ENCODE peak calls at places on chromosomes 11 and 22, in seven cellular contexts. C is IMR-90, V is OCI-LY7, J is NCI-H460, G is brain microvascular endothelial cell, A is LoVo, H is fibroblast of lung. W is an unnamed sample.

GRCh38 chr22:20138417-20138738 is 6.8 kb downstream of the ZDHHC8 start:
- DNase-seq in J (no peak), G (no peak), V (no peak), C (no peak), H (no peak), A (no peak), W (no peak)

GRCh38 chr22:42700901-42701300 is 19.8 kb downstream of the A4GALT start:
- DNase-seq in J (no peak), H (no peak), C (no peak), V (no peak), A (no peak), G (no peak), W (no peak)

GRCh38 chr22:28025333-28025732 is 106.3 kb upstream of the PITPNB start:
- DNase-seq in G (no peak), V (no peak), H (no peak), C (no peak), A (no peak), J (no peak), W (no peak)

GRCh38 chr11:119179983-119180382 is 5.3 kb upstream of the NHERF4 start:
- DNase-seq in C (no peak), G (no peak), A (no peak), V (no peak), J (no peak), H (no peak), W (no peak)

GRCh38 chr11:13942908-13943505 is 19.5 kb upstream of the SPON1 start:
- DNase-seq in C (peak; percentile 24), G (peak; percentile 40), V (no peak), A (peak; percentile 45), J (no peak), H (peak; percentile 61), W (peak; percentile 21)

GRCh38 chr11:131146817-131147490 is 223.5 kb upstream of the NTM start:
- DNase-seq in V (no peak), C (peak; percentile 36), A (no peak), J (no peak), G (no peak), H (no peak), W (no peak)

GRCh38 chr22:46040471-46041465 is 63.8 kb upstream of the WNT7B start:
- DNase-seq in V (peak; percentile 37), H (no peak), C (no peak), J (no peak), A (no peak), G (no peak), W (no peak)

GRCh38 chr22:26502688-26503561 is 9.3 kb downstream of the TFIP11 start:
- DNase-seq in V (peak; percentile 89), G (peak; percentile 34), A (no peak), C (peak; percentile 51), J (no peak), H (peak; percentile 57), W (peak; percentile 23)